ENCODE peak calls at places on chromosomes 12 and 14, in six cellular contexts. One of them, this sample, is unnamed.

GRCh38 chr14:99505089-99505488 is 23.9 kb downstream of the CCNK start:
- DNase-seq in lower lobe of right lung: no peak
- DNase-seq in PC-9: no peak
- DNase-seq in Peyer's patch: no peak
- DNase-seq in suprapubic skin: no peak
- DNase-seq in tibial nerve: no peak
- DNase-seq in this sample: no peak

GRCh38 chr12:95545731-95546490 is 5.4 kb downstream of the USP44 start:
- DNase-seq in PC-9: no peak
- DNase-seq in Peyer's patch: no peak
- DNase-seq in suprapubic skin: no peak
- DNase-seq in tibial nerve: no peak
- DNase-seq in lower lobe of right lung: no peak
- DNase-seq in this sample: no peak

GRCh38 chr14:64540208-64541202 is at the start of gene HSPA2:
- DNase-seq in tibial nerve: peak; percentile 96
- DNase-seq in suprapubic skin: peak; percentile 100
- DNase-seq in lower lobe of right lung: peak; percentile 99
- DNase-seq in PC-9: peak; percentile 97
- DNase-seq in Peyer's patch: peak; percentile 99
- DNase-seq in this sample: peak; percentile 99

GRCh38 chr12:76623929-76624328 is 64.4 kb upstream of the OSBPL8 start:
- DNase-seq in suprapubic skin: no peak
- DNase-seq in PC-9: peak; percentile 52
- DNase-seq in lower lobe of right lung: no peak
- DNase-seq in Peyer's patch: no peak
- DNase-seq in tibial nerve: no peak
- DNase-seq in this sample: no peak

GRCh38 chr14:68792022-68792829 is 641 bp downstream of the ZFP36L1 start:
- DNase-seq in lower lobe of right lung: no peak
- DNase-seq in PC-9: peak; percentile 56
- DNase-seq in Peyer's patch: peak; percentile 59
- DNase-seq in tibial nerve: no peak
- DNase-seq in suprapubic skin: peak; percentile 78
- DNase-seq in this sample: no peak

GRCh38 chr14:54614296-54614695 is 47.4 kb downstream of the SAMD4A start:
- DNase-seq in lower lobe of right lung: no peak
- DNase-seq in tibial nerve: no peak
- DNase-seq in Peyer's patch: no peak
- DNase-seq in suprapubic skin: no peak
- DNase-seq in PC-9: no peak
- DNase-seq in this sample: no peak

GRCh38 chr14:100841445-100842403 is 15.8 kb downstream of the MEG3 start:
- DNase-seq in suprapubic skin: no peak
- DNase-seq in PC-9: no peak
- DNase-seq in lower lobe of right lung: peak; percentile 44
- DNase-seq in tibial nerve: no peak
- DNase-seq in Peyer's patch: no peak
- DNase-seq in this sample: no peak

GRCh38 chr14:103688906-103689902 is 26.0 kb downstream of the XRCC3 start:
- DNase-seq in Peyer's patch: peak; percentile 70
- DNase-seq in PC-9: no peak
- DNase-seq in suprapubic skin: no peak
- DNase-seq in lower lobe of right lung: peak; percentile 78
- DNase-seq in tibial nerve: peak; percentile 8
- DNase-seq in this sample: peak; percentile 35

GRCh38 chr12:53076461-53076860 is 2.7 kb downstream of the SPRYD3 start:
- DNase-seq in PC-9: no peak
- DNase-seq in suprapubic skin: peak; percentile 61
- DNase-seq in Peyer's patch: no peak
- DNase-seq in tibial nerve: no peak
- DNase-seq in lower lobe of right lung: no peak
- DNase-seq in this sample: no peak

GRCh38 chr12:84585996-84586395 is 326.6 kb downstream of the SLC6A15 start:
- DNase-seq in Peyer's patch: no peak
- DNase-seq in suprapubic skin: no peak
- DNase-seq in tibial nerve: no peak
- DNase-seq in PC-9: no peak
- DNase-seq in lower lobe of right lung: no peak
- DNase-seq in this sample: no peak

GRCh38 chr12:118307069-118307954 is 65.4 kb downstream of the TAOK3 start:
- DNase-seq in PC-9: peak; percentile 90
- DNase-seq in Peyer's patch: no peak
- DNase-seq in lower lobe of right lung: no peak
- DNase-seq in suprapubic skin: no peak
- DNase-seq in tibial nerve: no peak
- DNase-seq in this sample: peak; percentile 79

GRCh38 chr12:26018926-26019325 is 60.4 kb downstream of the RASSF8 start:
- DNase-seq in Peyer's patch: no peak
- DNase-seq in tibial nerve: no peak
- DNase-seq in lower lobe of right lung: no peak
- DNase-seq in suprapubic skin: no peak
- DNase-seq in PC-9: no peak
- DNase-seq in this sample: no peak

GRCh38 chr14:93956082-93956481 is 20.3 kb downstream of the ASB2 start:
- DNase-seq in PC-9: no peak
- DNase-seq in tibial nerve: no peak
- DNase-seq in suprapubic skin: no peak
- DNase-seq in Peyer's patch: no peak
- DNase-seq in lower lobe of right lung: no peak
- DNase-seq in this sample: no peak

GRCh38 chr14:68783408-68784297 is 9.2 kb downstream of the ZFP36L1 start:
- DNase-seq in Peyer's patch: peak; percentile 78
- DNase-seq in suprapubic skin: peak; percentile 49
- DNase-seq in lower lobe of right lung: no peak
- DNase-seq in PC-9: no peak
- DNase-seq in tibial nerve: no peak
- DNase-seq in this sample: no peak

GRCh38 chr12:8687846-8688601 is 9.8 kb upstream of the RIMKLB start:
- DNase-seq in lower lobe of right lung: no peak
- DNase-seq in Peyer's patch: no peak
- DNase-seq in suprapubic skin: no peak
- DNase-seq in tibial nerve: no peak
- DNase-seq in PC-9: peak; percentile 59
- DNase-seq in this sample: peak; percentile 91

GRCh38 chr12:26566670-26567069 is 266.3 kb downstream of the ITPR2 start:
- DNase-seq in suprapubic skin: no peak
- DNase-seq in lower lobe of right lung: no peak
- DNase-seq in PC-9: no peak
- DNase-seq in Peyer's patch: no peak
- DNase-seq in tibial nerve: no peak
- DNase-seq in this sample: no peak

GRCh38 chr14:104107611-104108569 is 22.4 kb downstream of the ASPG start:
- DNase-seq in lower lobe of right lung: peak; percentile 54
- DNase-seq in suprapubic skin: peak; percentile 75
- DNase-seq in Peyer's patch: peak; percentile 57
- DNase-seq in PC-9: no peak
- DNase-seq in tibial nerve: no peak
- DNase-seq in this sample: no peak

GRCh38 chr14:89641495-89642162 is 224.6 kb upstream of the FOXN3 start:
- DNase-seq in suprapubic skin: no peak
- DNase-seq in PC-9: no peak
- DNase-seq in tibial nerve: no peak
- DNase-seq in Peyer's patch: no peak
- DNase-seq in lower lobe of right lung: no peak
- DNase-seq in this sample: no peak

GRCh38 chr12:101948365-101948764 is 71.0 kb downstream of the DRAM1 start:
- DNase-seq in PC-9: no peak
- DNase-seq in lower lobe of right lung: no peak
- DNase-seq in tibial nerve: no peak
- DNase-seq in suprapubic skin: no peak
- DNase-seq in Peyer's patch: no peak
- DNase-seq in this sample: no peak

GRCh38 chr14:73503648-73504047 is 12.9 kb downstream of the RIOX1 start:
- DNase-seq in suprapubic skin: no peak
- DNase-seq in tibial nerve: no peak
- DNase-seq in PC-9: no peak
- DNase-seq in Peyer's patch: no peak
- DNase-seq in lower lobe of right lung: no peak
- DNase-seq in this sample: no peak

GRCh38 chr12:121576851-121577391 is 3.9 kb downstream of the KDM2B start:
- DNase-seq in PC-9: peak; percentile 83
- DNase-seq in tibial nerve: no peak
- DNase-seq in Peyer's patch: no peak
- DNase-seq in suprapubic skin: no peak
- DNase-seq in lower lobe of right lung: no peak
- DNase-seq in this sample: peak; percentile 36

GRCh38 chr14:35261774-35262173 is 30.4 kb upstream of the PSMA6 start:
- DNase-seq in PC-9: no peak
- DNase-seq in Peyer's patch: no peak
- DNase-seq in lower lobe of right lung: no peak
- DNase-seq in tibial nerve: no peak
- DNase-seq in suprapubic skin: no peak
- DNase-seq in this sample: no peak

GRCh38 chr12:114933428-114934160 is 249.6 kb upstream of the TBX3 start:
- DNase-seq in tibial nerve: no peak
- DNase-seq in PC-9: peak; percentile 83
- DNase-seq in lower lobe of right lung: no peak
- DNase-seq in Peyer's patch: no peak
- DNase-seq in suprapubic skin: no peak
- DNase-seq in this sample: peak; percentile 74

GRCh38 chr14:22491683-22492483 is 97.1 kb downstream of the DAD1 start:
- DNase-seq in PC-9: no peak
- DNase-seq in suprapubic skin: no peak
- DNase-seq in lower lobe of right lung: no peak
- DNase-seq in tibial nerve: no peak
- DNase-seq in Peyer's patch: peak; percentile 66
- DNase-seq in this sample: no peak

GRCh38 chr12:63752283-63752682 is 27.4 kb upstream of the RXYLT1 start:
- DNase-seq in PC-9: no peak
- DNase-seq in tibial nerve: no peak
- DNase-seq in Peyer's patch: no peak
- DNase-seq in suprapubic skin: no peak
- DNase-seq in lower lobe of right lung: no peak
- DNase-seq in this sample: no peak

GRCh38 chr12:63753743-63754142 is 26.0 kb upstream of the RXYLT1 start:
- DNase-seq in suprapubic skin: no peak
- DNase-seq in tibial nerve: no peak
- DNase-seq in lower lobe of right lung: no peak
- DNase-seq in PC-9: no peak
- DNase-seq in Peyer's patch: no peak
- DNase-seq in this sample: no peak
- TF ChIP-seq CTCF in suprapubic skin: no peak
- TF ChIP-seq CTCF in tibial nerve: no peak
- TF ChIP-seq CTCF in lower lobe of right lung: no peak
- TF ChIP-seq CTCF in PC-9: no peak
- TF ChIP-seq CTCF in Peyer's patch: no peak
- TF ChIP-seq CTCF in this sample: peak; percentile 28

GRCh38 chr12:34347367-34347766 is 325.1 kb downstream of the ALG10 start:
- DNase-seq in Peyer's patch: no peak
- DNase-seq in suprapubic skin: no peak
- DNase-seq in tibial nerve: no peak
- DNase-seq in lower lobe of right lung: no peak
- DNase-seq in PC-9: peak; percentile 44
- DNase-seq in this sample: no peak
- H3K4me3 ChIP-seq in Peyer's patch: no peak overlapping the region
- H3K4me3 ChIP-seq in suprapubic skin: no peak overlapping the region
- H3K4me3 ChIP-seq in tibial nerve: no peak overlapping the region
- H3K4me3 ChIP-seq in lower lobe of right lung: no peak overlapping the region
- H3K4me3 ChIP-seq in PC-9: no peak overlapping the region
- H3K4me3 ChIP-seq in this sample: no peak overlapping the region

GRCh38 chr14:74800780-74801179 is 37.7 kb downstream of the YLPM1 start:
- DNase-seq in suprapubic skin: no peak
- DNase-seq in PC-9: peak; percentile 6
- DNase-seq in tibial nerve: no peak
- DNase-seq in Peyer's patch: no peak
- DNase-seq in lower lobe of right lung: no peak
- DNase-seq in this sample: no peak

GRCh38 chr14:74799765-74800164 is 36.6 kb downstream of the YLPM1 start:
- DNase-seq in tibial nerve: no peak
- DNase-seq in suprapubic skin: no peak
- DNase-seq in lower lobe of right lung: no peak
- DNase-seq in Peyer's patch: no peak
- DNase-seq in PC-9: peak; percentile 13
- DNase-seq in this sample: no peak

GRCh38 chr14:74801396-74801795 is 38.3 kb downstream of the YLPM1 start:
- DNase-seq in PC-9: peak; percentile 29
- DNase-seq in lower lobe of right lung: no peak
- DNase-seq in Peyer's patch: no peak
- DNase-seq in suprapubic skin: no peak
- DNase-seq in tibial nerve: no peak
- DNase-seq in this sample: no peak

DNA sequence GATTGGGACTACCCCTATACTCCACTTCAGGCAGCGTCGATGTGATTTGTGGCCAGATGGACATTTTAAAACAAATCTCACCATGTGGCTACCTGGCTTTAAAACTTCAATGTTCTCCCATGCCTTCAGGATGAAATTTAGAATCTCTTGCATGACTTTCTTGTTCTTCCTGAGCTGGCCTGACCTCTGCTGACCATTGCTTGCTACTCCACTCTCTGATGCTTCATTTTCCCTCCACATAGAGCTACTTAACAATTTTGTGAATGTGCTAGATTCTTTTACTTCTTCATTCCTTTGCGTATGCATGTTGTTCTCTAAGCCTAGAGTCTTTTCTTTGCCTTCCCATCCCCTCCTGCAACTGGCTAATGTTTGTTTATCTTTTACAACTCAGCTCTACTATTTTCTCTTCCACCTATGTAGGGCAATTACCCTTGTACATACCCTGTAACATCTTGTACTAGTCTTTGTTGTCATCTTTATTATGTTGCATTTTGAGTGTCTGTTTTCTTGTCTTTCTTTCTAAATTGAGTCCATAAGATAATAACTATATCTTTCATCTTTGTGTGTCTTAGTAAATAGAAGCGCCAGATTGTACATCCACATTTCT is 41.2 kb downstream of the YLPM1 start:
- DNase-seq in Peyer's patch: peak; percentile 59
- DNase-seq in lower lobe of right lung: no peak
- DNase-seq in tibial nerve: no peak
- DNase-seq in suprapubic skin: no peak
- DNase-seq in PC-9: peak; percentile 59
- DNase-seq in this sample: peak; percentile 68
- TF ChIP-seq CTCF in Peyer's patch: peak; percentile 61
- TF ChIP-seq CTCF in lower lobe of right lung: peak; percentile 54
- TF ChIP-seq CTCF in tibial nerve: peak; percentile 45
- TF ChIP-seq CTCF in suprapubic skin: peak; percentile 35
- TF ChIP-seq CTCF in PC-9: peak; percentile 89
- TF ChIP-seq CTCF in this sample: peak; percentile 81

GRCh38 chr12:107091989-107092641 is 1.2 kb downstream of the CRY1 start:
- DNase-seq in PC-9: peak; percentile 95
- DNase-seq in lower lobe of right lung: no peak
- DNase-seq in tibial nerve: no peak
- DNase-seq in Peyer's patch: no peak
- DNase-seq in suprapubic skin: no peak
- DNase-seq in this sample: peak; percentile 95

GRCh38 chr12:107091381-107091780 is 2.0 kb downstream of the CRY1 start:
- DNase-seq in PC-9: no peak
- DNase-seq in lower lobe of right lung: no peak
- DNase-seq in Peyer's patch: no peak
- DNase-seq in suprapubic skin: no peak
- DNase-seq in tibial nerve: no peak
- DNase-seq in this sample: peak; percentile 31

GRCh38 chr12:107096571-107096970 is 3.2 kb upstream of the CRY1 start:
- DNase-seq in suprapubic skin: no peak
- DNase-seq in tibial nerve: no peak
- DNase-seq in Peyer's patch: no peak
- DNase-seq in lower lobe of right lung: no peak
- DNase-seq in PC-9: no peak
- DNase-seq in this sample: no peak

GRCh38 chr12:107092669-107093546 is 441 bp downstream of the CRY1 start:
- DNase-seq in lower lobe of right lung: peak; percentile 75
- DNase-seq in suprapubic skin: peak; percentile 85
- DNase-seq in PC-9: peak; percentile 44
- DNase-seq in tibial nerve: peak; percentile 19
- DNase-seq in Peyer's patch: peak; percentile 73
- DNase-seq in this sample: peak; percentile 22

GRCh38 chr12:107093547-107094448 is at the start of gene CRY1:
- DNase-seq in Peyer's patch: peak; percentile 97
- DNase-seq in lower lobe of right lung: peak; percentile 97
- DNase-seq in suprapubic skin: peak; percentile 97
- DNase-seq in PC-9: peak; percentile 81
- DNase-seq in tibial nerve: peak; percentile 92
- DNase-seq in this sample: peak; percentile 87
- H3K4me3 ChIP-seq in Peyer's patch: peak within 1 kb of the TSS; percentile 82
- H3K4me3 ChIP-seq in lower lobe of right lung: peak within 1 kb of the TSS; percentile 67
- H3K4me3 ChIP-seq in suprapubic skin: peak within 1 kb of the TSS; percentile 90
- H3K4me3 ChIP-seq in PC-9: peak within 1 kb of the TSS; percentile 64
- H3K4me3 ChIP-seq in tibial nerve: peak within 1 kb of the TSS; percentile 71
- H3K4me3 ChIP-seq in this sample: peak within 1 kb of the TSS; percentile 95